ENCODE peak calls at places on chromosome 18, in six cellular contexts. M, S, B, Q, F and H are unnamed samples.

GRCh38 chr18:78982186-78982585 is 2.6 kb downstream of the SALL3 start:
- DNase-seq in S (no peak), M (no peak), F (no peak), Q (no peak), B (no peak), H (no peak)

GRCh38 chr18:35432565-35433001 is 55.4 kb upstream of the ZNF396 start:
- DNase-seq in F (no peak), Q (no peak), M (no peak), B (no peak), S (no peak), H (no peak)

GRCh38 chr18:71443726-71444480 is 1100.2 kb downstream of the CBLN2 start:
- DNase-seq in F (no peak), Q (no peak), B (no peak), M (peak; percentile 28), S (no peak), H (no peak)

GRCh38 chr18:489244-490023 is 11.1 kb downstream of the COLEC12 start:
- DNase-seq in B (peak; percentile 87), S (no peak), M (peak; percentile 82), F (no peak), Q (no peak), H (no peak)

GRCh38 chr18:55280515-55280914 is 307.5 kb downstream of the TCF4 start:
- DNase-seq in M (peak; percentile 45), S (no peak), Q (no peak), B (no peak), F (no peak), H (no peak)

GRCh38 chr18:51561821-51562220 is 364.3 kb upstream of the MEX3C start:
- DNase-seq in B (no peak), Q (no peak), M (no peak), F (no peak), S (no peak), H (no peak)

GRCh38 chr18:21448301-21448700 is 152.2 kb downstream of the ESCO1 start:
- DNase-seq in M (peak; percentile 6), Q (no peak), S (no peak), B (peak; percentile 32), F (no peak), H (no peak)

GRCh38 chr18:75524852-75525251 is 97.3 kb upstream of the SMIM21 start:
- DNase-seq in F (no peak), S (no peak), Q (no peak), B (no peak), M (no peak), H (no peak)

GRCh38 chr18:30489890-30490643 is 552.5 kb downstream of the DSC3 start:
- DNase-seq in B (no peak), Q (no peak), S (no peak), M (no peak), F (no peak), H (no peak)

GRCh38 chr18:45588831-45589558 is 26.3 kb upstream of the SLC14A2 start:
- DNase-seq in S (no peak), B (peak; percentile 56), Q (no peak), F (no peak), M (peak; percentile 26), H (no peak)

GRCh38 chr18:24083550-24083949 is 55.3 kb upstream of the CABYR start:
- DNase-seq in Q (no peak), S (no peak), M (peak; percentile 34), F (no peak), B (no peak), H (no peak)